ENCODE peak calls at places on chromosomes 12 and 14, in eight cellular contexts. S is dorsolateral prefrontal cortex, P is tibial artery, E is thoracic aorta, F is brain microvascular endothelial cell, C is Karpas-422, B is upper lobe of right lung, J is GM12865. I is an unnamed sample.

GRCh38 chr12:113236539-113237354 is 15.5 kb downstream of the TPCN1 start:
- DNase-seq in S (no peak), P (peak), E (no peak), F (no peak), C (no peak), B (no peak), J (no peak), I (no peak)

GRCh38 chr12:34109390-34109789 is 87.1 kb downstream of the ALG10 start:
- DNase-seq in S (no peak), P (no peak), E (no peak), F (no peak), C (no peak), B (no peak), J (no peak), I (no peak)

GRCh38 chr12:47870175-47870781 is 34.5 kb downstream of the VDR start:
- DNase-seq in S (no peak), P (peak), E (peak), F (no peak), C (peak), B (no peak), J (peak), I (no peak)

GRCh38 chr12:92942905-92943304 is 13.8 kb upstream of the EEA1 start:
- DNase-seq in S (no peak), P (no peak), E (no peak), F (peak), C (no peak), B (no peak), J (no peak), I (no peak)

GRCh38 chr14:105330491-105330895 is 15.9 kb downstream of the PACS2 start:
- DNase-seq in S (no peak), P (peak), E (no peak), F (peak), C (no peak), B (peak), J (no peak), I (no peak)

GRCh38 chr14:72521968-72522741 is 371.7 kb downstream of the DPF3 start:
- DNase-seq in S (no peak), P (no peak), E (no peak), F (no peak), C (peak), B (no peak), J (peak), I (no peak)

GRCh38 chr12:9740109-9740750 is 7.3 kb upstream of the CLECL1 start:
- DNase-seq in S (no peak), P (no peak), E (no peak), F (no peak), C (no peak), B (no peak), J (no peak), I (no peak)

GRCh38 chr12:16515666-16516065 is 90.3 kb downstream of the LMO3 start:
- DNase-seq in S (no peak), P (no peak), E (no peak), F (peak), C (no peak), B (no peak), J (no peak), I (no peak)

GRCh38 chr12:131564843-131565242 is 146.0 kb upstream of the SFSWAP start:
- DNase-seq in S (no peak), P (no peak), E (no peak), F (no peak), C (no peak), B (no peak), J (no peak), I (no peak)

GRCh38 chr14:36661506-36662257 is at the start of gene PAX9:
- DNase-seq in S (no peak), P (peak), E (no peak), F (peak), C (peak), B (peak), J (peak), I (peak)

GRCh38 chr12:104638218-104638617 is 181.5 kb downstream of the CHST11 start:
- DNase-seq in S (no peak), P (no peak), E (no peak), F (no peak), C (no peak), B (no peak), J (no peak), I (no peak)

GRCh38 chr12:65501093-65501621 is 222.7 kb downstream of the MSRB3 start:
- DNase-seq in S (no peak), P (peak), E (peak), F (no peak), C (no peak), B (no peak), J (no peak), I (no peak)

GRCh38 chr12:80044694-80045046 is 54.7 kb upstream of the OTOGL start:
- DNase-seq in S (no peak), P (no peak), E (no peak), F (peak), C (no peak), B (no peak), J (peak), I (no peak)

GRCh38 chr12:111107392-111108178 is 187.2 kb upstream of the MYL2 start:
- DNase-seq in S (no peak), P (no peak), E (no peak), F (no peak), C (no peak), B (no peak), J (no peak), I (no peak)

GRCh38 chr12:30016656-30017055 is 232.9 kb upstream of the TMTC1 start:
- DNase-seq in S (no peak), P (no peak), E (no peak), F (no peak), C (no peak), B (no peak), J (no peak), I (no peak)

GRCh38 chr12:18462437-18462836 is 201.1 kb downstream of the PIK3C2G start:
- DNase-seq in S (no peak), P (no peak), E (no peak), F (peak), C (no peak), B (no peak), J (no peak), I (no peak)

GRCh38 chr14:68968051-68968450 is 11.1 kb downstream of the ACTN1 start:
- DNase-seq in S (no peak), P (no peak), E (no peak), F (peak), C (no peak), B (no peak), J (no peak), I (no peak)

GRCh38 chr14:33512201-33512600 is 438.7 kb downstream of the EGLN3 start:
- DNase-seq in S (no peak), P (no peak), E (no peak), F (peak), C (no peak), B (no peak), J (no peak), I (no peak)

GRCh38 chr12:7959278-7960063 is 23.5 kb upstream of the SLC2A3 start:
- DNase-seq in S (no peak), P (no peak), E (no peak), F (no peak), C (no peak), B (no peak), J (peak), I (no peak)

DNA sequence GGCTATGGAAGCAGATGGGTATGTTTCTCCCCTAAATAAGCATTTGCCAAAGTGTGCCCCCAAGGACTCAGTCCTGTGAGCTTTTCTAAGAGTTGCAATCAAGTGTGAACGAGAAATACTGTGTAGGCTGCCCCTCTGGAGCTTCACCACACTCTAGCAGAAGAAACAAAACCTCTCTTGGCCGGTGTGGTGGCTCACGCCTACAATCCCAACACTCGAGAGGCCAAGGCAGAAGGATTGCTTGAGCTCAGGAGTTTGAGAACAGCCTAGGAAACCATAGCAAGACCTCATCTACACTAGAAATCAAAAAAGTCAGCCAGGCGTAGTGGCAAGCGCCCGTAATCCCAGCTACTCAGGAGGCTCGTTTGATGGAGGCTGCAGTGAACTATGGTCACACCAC is 9.8 kb downstream of the VPS37B start:
- DNase-seq in S (no peak), P (no peak), E (no peak), F (no peak), C (no peak), B (no peak), J (no peak), I (no peak)
- H3K4me3 ChIP-seq in S (no peak), P (no peak), E (no peak), F (no peak), C (no peak), B (no peak), J (no peak), I (no peak)

DNA sequence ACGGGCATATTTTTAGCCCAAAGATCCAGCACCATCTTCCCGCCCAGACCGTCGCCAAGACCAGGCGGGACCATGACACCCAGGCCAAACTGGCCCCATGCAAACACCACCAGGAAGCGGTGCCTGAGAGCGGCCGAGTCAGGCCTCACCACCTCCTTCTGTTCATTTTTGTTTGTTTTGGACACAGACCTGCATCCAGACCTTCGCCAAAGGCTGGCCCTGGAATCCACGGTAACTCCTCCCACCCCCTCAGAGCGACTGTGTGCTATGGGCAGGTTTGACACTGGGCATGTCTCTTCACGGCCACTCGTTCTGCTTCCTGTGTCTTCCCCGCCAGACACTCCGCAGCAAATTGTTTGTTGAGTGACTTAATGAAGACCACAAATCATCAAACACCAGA is 47.2 kb downstream of the NCOR2 start:
- DNase-seq in S (no peak), P (peak), E (peak), F (no peak), C (no peak), B (peak), J (no peak), I (no peak)
- H3K4me3 ChIP-seq in S (no peak), P (no peak), E (peak), F (no peak), C (no peak), B (no peak), J (no peak), I (no peak)

GRCh38 chr14:63902375-63902976 is 49.7 kb downstream of the SYNE2 start:
- DNase-seq in S (no peak), P (no peak), E (no peak), F (no peak), C (no peak), B (no peak), J (no peak), I (no peak)

GRCh38 chr14:63897706-63898105 is 44.9 kb downstream of the SYNE2 start:
- DNase-seq in S (no peak), P (no peak), E (no peak), F (no peak), C (no peak), B (no peak), J (no peak), I (no peak)

GRCh38 chr14:63896278-63896720 is 43.5 kb downstream of the SYNE2 start:
- DNase-seq in S (no peak), P (peak), E (peak), F (peak), C (no peak), B (no peak), J (no peak), I (no peak)

GRCh38 chr14:63901434-63902085 is 48.8 kb downstream of the SYNE2 start:
- DNase-seq in S (no peak), P (peak), E (no peak), F (no peak), C (no peak), B (no peak), J (no peak), I (no peak)

GRCh38 chr14:63899953-63900352 is 47.1 kb downstream of the SYNE2 start:
- DNase-seq in S (no peak), P (no peak), E (no peak), F (no peak), C (no peak), B (no peak), J (peak), I (no peak)
- H3K4me3 ChIP-seq in S (no peak), P (no peak), E (no peak), F (no peak), C (no peak), B (no peak), J (no peak), I (no peak)

GRCh38 chr14:96417254-96417653 is 25.3 kb downstream of the AK7 start:
- DNase-seq in S (no peak), P (no peak), E (no peak), F (no peak), C (no peak), B (no peak), J (no peak), I (no peak)
- H3K4me3 ChIP-seq in S (no peak), P (no peak), E (no peak), F (no peak), C (no peak), B (no peak), J (no peak), I (no peak)

GRCh38 chr12:20372326-20373097 is 4.2 kb downstream of the PDE3A start:
- DNase-seq in S (no peak), P (no peak), E (no peak), F (peak), C (no peak), B (no peak), J (no peak), I (no peak)

GRCh38 chr12:20368653-20369163 is 371 bp downstream of the PDE3A start:
- DNase-seq in S (no peak), P (peak), E (no peak), F (peak), C (no peak), B (peak), J (no peak), I (no peak)

GRCh38 chr12:20369164-20370000 is 1.0 kb downstream of the PDE3A start:
- DNase-seq in S (peak), P (peak), E (peak), F (peak), C (no peak), B (peak), J (no peak), I (peak)

GRCh38 chr12:20370001-20370381 is 1.7 kb downstream of the PDE3A start:
- DNase-seq in S (no peak), P (peak), E (no peak), F (peak), C (no peak), B (peak), J (no peak), I (no peak)

DNA sequence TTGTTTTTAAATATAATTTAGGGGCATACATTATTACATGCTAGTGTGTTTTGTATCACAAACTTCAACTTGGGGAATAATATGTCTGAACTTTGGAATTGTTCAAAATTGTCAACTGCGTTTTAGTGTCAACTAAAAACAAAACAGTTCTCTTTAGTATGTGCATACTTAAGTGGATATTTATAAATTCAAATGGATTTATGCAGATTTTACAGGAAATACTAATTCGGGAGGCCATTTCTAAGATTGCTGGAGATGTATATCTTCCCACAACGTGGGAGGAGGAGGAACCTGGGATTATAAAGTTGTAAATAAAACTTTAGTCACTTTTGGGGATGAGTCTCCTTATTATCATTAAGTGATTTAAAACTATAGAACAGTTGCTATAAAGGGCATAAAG is 2.5 kb downstream of the PDE3A start:
- DNase-seq in S (no peak), P (no peak), E (no peak), F (no peak), C (no peak), B (no peak), J (no peak), I (no peak)
- H3K4me3 ChIP-seq in S (no peak), P (peak), E (peak), F (peak), C (no peak), B (peak), J (no peak), I (no peak)

DNA sequence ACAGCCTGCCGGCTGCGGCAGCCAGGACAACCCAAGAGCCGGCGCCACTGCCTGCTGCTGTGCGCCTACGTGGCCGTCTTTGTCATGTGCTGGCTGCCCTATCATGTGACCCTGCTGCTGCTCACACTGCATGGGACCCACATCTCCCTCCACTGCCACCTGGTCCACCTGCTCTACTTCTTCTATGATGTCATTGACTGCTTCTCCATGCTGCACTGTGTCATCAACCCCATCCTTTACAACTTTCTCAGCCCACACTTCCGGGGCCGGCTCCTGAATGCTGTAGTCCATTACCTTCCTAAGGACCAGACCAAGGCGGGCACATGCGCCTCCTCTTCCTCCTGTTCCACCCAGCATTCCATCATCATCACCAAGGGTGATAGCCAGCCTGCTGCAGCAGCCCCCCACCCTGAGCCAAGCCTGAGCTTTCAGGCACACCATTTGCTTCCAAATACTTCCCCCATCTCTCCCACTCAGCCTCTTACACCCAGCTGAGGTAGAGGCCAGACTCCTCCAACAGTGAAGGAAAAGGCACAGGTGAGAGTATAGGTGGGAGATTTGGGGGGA is 10.3 kb downstream of the ZBTB39 start:
- DNase-seq in S (no peak), P (no peak), E (no peak), F (no peak), C (no peak), B (no peak), J (no peak), I (no peak)
- H3K4me3 ChIP-seq in S (no peak), P (no peak), E (no peak), F (no peak), C (no peak), B (no peak), J (no peak), I (no peak)

DNA sequence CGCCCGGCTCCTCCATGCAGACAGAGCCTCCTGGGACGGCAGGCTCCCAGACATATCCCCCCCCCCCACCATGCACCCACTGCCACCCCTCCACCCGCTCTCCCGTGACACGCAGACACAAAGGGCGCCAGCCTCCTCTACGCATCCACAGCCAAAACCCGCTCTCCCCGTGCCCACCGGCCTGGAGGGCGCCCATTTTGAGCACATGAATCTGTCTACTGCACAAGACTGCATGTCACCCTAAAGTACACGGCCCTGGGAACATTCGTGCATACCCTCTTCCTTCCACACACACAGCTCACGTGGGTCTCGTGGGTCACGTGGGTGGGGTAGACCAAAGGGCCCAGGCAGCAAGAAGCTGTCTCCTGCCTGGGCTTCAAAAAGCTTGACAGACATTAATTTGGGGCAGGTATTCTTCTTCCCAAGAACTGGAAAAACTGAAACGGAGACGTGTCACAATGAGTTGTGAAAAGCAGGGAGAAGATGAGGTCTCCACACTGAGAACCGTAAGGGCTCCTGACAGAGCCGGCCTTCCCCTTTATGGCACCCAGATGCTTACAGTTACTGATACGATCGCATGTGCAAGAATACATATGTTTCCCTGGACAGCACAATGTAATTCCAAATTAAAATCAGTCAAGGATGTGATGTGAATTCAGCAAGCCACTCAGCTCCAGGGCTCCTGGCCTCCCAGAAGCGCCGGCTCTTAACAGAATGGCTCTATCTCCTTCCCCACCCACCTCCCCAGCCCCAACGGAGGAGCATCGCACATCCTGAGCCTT is 2.0 kb downstream of the TGFB3 start:
- DNase-seq in S (peak), P (peak), E (no peak), F (no peak), C (no peak), B (no peak), J (no peak), I (peak)
- H3K4me3 ChIP-seq in S (peak), P (peak), E (peak), F (no peak), C (no peak), B (peak), J (no peak), I (no peak)

DNA sequence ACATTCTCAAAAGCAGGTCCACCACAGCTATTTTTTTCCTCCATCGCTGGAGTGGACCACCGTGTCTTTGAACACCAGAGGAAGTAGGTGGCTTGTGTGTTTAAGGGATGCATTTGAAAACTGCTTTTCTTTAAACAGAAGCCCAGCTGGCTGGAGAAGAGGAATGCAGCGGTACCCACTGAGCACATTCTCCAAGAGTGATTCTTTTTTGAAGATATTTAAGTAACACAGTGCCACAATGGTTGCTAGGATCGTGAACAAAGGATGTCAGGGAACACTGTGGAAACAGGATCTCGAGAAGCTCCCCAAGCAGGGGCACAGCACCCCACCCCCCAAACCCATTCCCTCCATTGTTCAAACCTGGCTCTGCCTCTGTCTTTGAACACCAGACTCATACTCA is 286.5 kb upstream of the PWP1 start:
- DNase-seq in S (no peak), P (no peak), E (no peak), F (peak), C (no peak), B (no peak), J (no peak), I (no peak)
- H3K4me3 ChIP-seq in S (no peak), P (no peak), E (no peak), F (no peak), C (no peak), B (no peak), J (no peak), I (no peak)